ENCODE peak calls at places on chromosomes 7 and 10, in seven cellular contexts. V is GM23338; Z is A549; G is psoas muscle; J is left ventricle myocardium superior; I is natural killer cell; X is activated CD8-positive, alpha-beta T cell treated with anti-CD3 and anti-CD28 coated beads for 36 hours. L is an unnamed sample.

GRCh38 chr7:139264220-139264619 is 33.2 kb downstream of the UBN2 start:
- ATAC-seq in V (no peak), Z (no peak), G (peak; percentile 94), J (peak; percentile 85), I (no peak), X (no peak), L (no peak)

GRCh38 chr7:116628971-116629586 is 42.9 kb upstream of the MET start:
- ATAC-seq in V (no peak), Z (peak; percentile 65), G (peak; percentile 55), J (peak; percentile 88), I (no peak), X (no peak), L (peak; percentile 36)

GRCh38 chr10:29620112-29620690 is 14.6 kb downstream of the SVIL start:
- ATAC-seq in V (no peak), Z (no peak), G (peak; percentile 46), J (no peak), I (no peak), X (no peak), L (no peak)

GRCh38 chr7:124764847-124765400 is 668 bp downstream of the GPR37 start:
- ATAC-seq in V (peak; percentile 44), Z (peak; percentile 32), G (peak; percentile 33), J (peak; percentile 14), I (peak; percentile 53), X (peak; percentile 62), L (peak; percentile 50)

GRCh38 chr10:121313119-121313858 is 285.0 kb downstream of the FGFR2 start:
- ATAC-seq in V (no peak), Z (no peak), G (no peak), J (no peak), I (no peak), X (no peak), L (peak; percentile 67)

GRCh38 chr7:140060243-140060630 is 2.5 kb downstream of the PARP12 start:
- ATAC-seq in V (no peak), Z (no peak), G (no peak), J (no peak), I (no peak), X (no peak), L (peak; percentile 32)

GRCh38 chr10:16384064-16384463 is 52.7 kb upstream of the PTER start:
- ATAC-seq in V (no peak), Z (no peak), G (no peak), J (no peak), I (no peak), X (no peak), L (no peak)

GRCh38 chr7:155870334-155871180 is 58.3 kb upstream of the SHH start:
- ATAC-seq in V (no peak), Z (no peak), G (no peak), J (no peak), I (no peak), X (no peak), L (no peak)

GRCh38 chr7:2220954-2221353 is 11.8 kb downstream of the MAD1L1 start:
- ATAC-seq in V (no peak), Z (no peak), G (no peak), J (no peak), I (no peak), X (no peak), L (no peak)

GRCh38 chr10:31921031-31921430 is 7.6 kb downstream of the ARHGAP12 start:
- ATAC-seq in V (no peak), Z (no peak), G (no peak), J (no peak), I (no peak), X (peak; percentile 71), L (no peak)

GRCh38 chr7:36796850-36797618 is 72.7 kb upstream of the AOAH start:
- ATAC-seq in V (no peak), Z (no peak), G (no peak), J (no peak), I (no peak), X (no peak), L (no peak)

GRCh38 chr7:5237286-5237685 is 45.5 kb upstream of the SLC29A4 start:
- ATAC-seq in V (no peak), Z (no peak), G (peak; percentile 31), J (peak; percentile 77), I (no peak), X (no peak), L (peak; percentile 55)

GRCh38 chr10:56317603-56318002 is 43.5 kb downstream of the ZWINT start:
- ATAC-seq in V (no peak), Z (no peak), G (no peak), J (no peak), I (no peak), X (no peak), L (peak; percentile 93)

GRCh38 chr10:121597504-121598241 is 571 bp downstream of the FGFR2 start:
- ATAC-seq in V (peak; percentile 2), Z (peak; percentile 41), G (no peak), J (no peak), I (peak; percentile 4), X (no peak), L (peak; percentile 11)